ENCODE peak calls at places on chromosomes 6 and 20, in eight cellular contexts. E is progenitor cell of endocrine pancreas; V is HS-27A; Q is central memory CD4-positive, alpha-beta T cell; K is naive thymus-derived CD8-positive, alpha-beta T cell; R is kidney glomerular epithelial cell; X is SW 1271; A is lower lobe of right lung. Z is an unnamed sample.

GRCh38 chr20:62501801-62502495 is 26.2 kb upstream of the GATA5 start:
- DNase-seq in E (no peak), V (no peak), Q (peak), K (no peak), R (peak), X (no peak), A (no peak), Z (no peak)

GRCh38 chr6:156102129-156102528 is 646.5 kb upstream of the NOX3 start:
- DNase-seq in E (no peak), V (no peak), Q (no peak), K (no peak), R (no peak), X (no peak), A (no peak), Z (no peak)

GRCh38 chr6:26660096-26660425 is 515 bp upstream of the ZNF322 start:
- DNase-seq in E (no peak), V (no peak), Q (peak), K (no peak), R (no peak), X (no peak), A (no peak), Z (no peak)

GRCh38 chr6:132566404-132566803 is 3.7 kb upstream of the TAAR6 start:
- DNase-seq in E (no peak), V (no peak), Q (no peak), K (no peak), R (no peak), X (no peak), A (no peak), Z (no peak)

GRCh38 chr20:21712443-21713059 is 7.1 kb downstream of the PAX1 start:
- DNase-seq in E (no peak), V (no peak), Q (no peak), K (no peak), R (no peak), X (no peak), A (no peak), Z (no peak)

GRCh38 chr6:135183532-135184440 is 2.7 kb downstream of the MYB start:
- DNase-seq in E (peak), V (no peak), Q (peak), K (peak), R (peak), X (peak), A (peak), Z (peak)

GRCh38 chr20:31566658-31567379 is 38.3 kb upstream of the ID1 start:
- DNase-seq in E (no peak), V (no peak), Q (no peak), K (no peak), R (no peak), X (no peak), A (no peak), Z (no peak)

GRCh38 chr6:109478848-109479624 is 4.0 kb downstream of the ZBTB24 start:
- DNase-seq in E (no peak), V (no peak), Q (peak), K (no peak), R (no peak), X (no peak), A (no peak), Z (no peak)

GRCh38 chr20:52193133-52193532 is 1.6 kb upstream of the ZFP64 start:
- DNase-seq in E (no peak), V (no peak), Q (no peak), K (no peak), R (no peak), X (no peak), A (no peak), Z (no peak)

GRCh38 chr6:22102671-22103070 is 194.2 kb downstream of the PRL start:
- DNase-seq in E (no peak), V (no peak), Q (no peak), K (no peak), R (peak), X (no peak), A (no peak), Z (no peak)

GRCh38 chr20:63163596-63164560 is 52.1 kb downstream of the YTHDF1 start:
- DNase-seq in E (no peak), V (no peak), Q (no peak), K (no peak), R (no peak), X (no peak), A (no peak), Z (no peak)

GRCh38 chr6:142913511-142914047 is 31.4 kb downstream of the HIVEP2 start:
- DNase-seq in E (no peak), V (no peak), Q (peak), K (peak), R (no peak), X (no peak), A (no peak), Z (no peak)